ENCODE peak calls at places on chromosomes 1 and 21, in eight cellular contexts. L is ovary, S is A549, P is transverse colon, R is GM12878, W is SK-N-SH, E is tibial nerve, T is K562. F is an unnamed sample.

GRCh38 chr1:23402286-23403037 is 22.1 kb downstream of the TCEA3 start:
- DNase-seq in W (no peak), R (no peak), S (no peak), L (no peak), E (no peak), T (no peak), P (peak), F (no peak)

GRCh38 chr1:7174561-7174960 is 389.3 kb downstream of the CAMTA1 start:
- DNase-seq in R (no peak), W (no peak), P (no peak), E (no peak), T (no peak), S (no peak), L (no peak), F (no peak)

GRCh38 chr1:45892068-45892785 is 88.8 kb downstream of the MAST2 start:
- DNase-seq in R (no peak), P (no peak), W (no peak), E (peak), S (peak), L (no peak), T (no peak), F (no peak)

GRCh38 chr1:92784051-92784638 is 763 bp downstream of the EVI5 start:
- DNase-seq in R (peak), E (peak), T (peak), P (peak), S (peak), W (no peak), L (peak), F (peak)

GRCh38 chr1:232509570-232509969 is 120.4 kb downstream of the SIPA1L2 start:
- DNase-seq in E (no peak), L (no peak), W (no peak), P (no peak), S (peak), T (no peak), R (no peak), F (no peak)

GRCh38 chr1:235852887-235853286 is 13.8 kb downstream of the LYST start:
- DNase-seq in R (no peak), P (no peak), T (no peak), W (no peak), L (no peak), E (no peak), S (no peak), F (no peak)

GRCh38 chr21:28674807-28675206 is 317.9 kb downstream of the LTN1 start:
- DNase-seq in T (no peak), L (no peak), E (no peak), P (no peak), R (no peak), S (no peak), W (no peak), F (no peak)

GRCh38 chr1:198647055-198647454 is 8.2 kb downstream of the PTPRC start:
- DNase-seq in R (no peak), E (no peak), L (no peak), S (no peak), W (no peak), P (no peak), T (no peak), F (no peak)

GRCh38 chr1:54464477-54465146 is 58.4 kb upstream of the SSBP3 start:
- DNase-seq in S (no peak), W (peak), E (no peak), T (peak), L (no peak), R (no peak), P (no peak), F (no peak)

GRCh38 chr1:97668945-97669344 is 251.9 kb downstream of the DPYD start:
- DNase-seq in W (peak), S (peak), L (no peak), R (no peak), P (no peak), E (no peak), T (no peak), F (no peak)

GRCh38 chr1:184387871-184388670 is 1.2 kb downstream of the C1orf21 start:
- DNase-seq in S (peak), W (peak), L (peak), E (peak), T (no peak), R (no peak), P (peak), F (peak)

GRCh38 chr1:175338447-175339135 is 146.0 kb upstream of the KIAA0040 start:
- DNase-seq in L (no peak), R (no peak), W (peak), S (peak), E (no peak), T (peak), P (peak), F (no peak)

GRCh38 chr1:48603222-48603621 is 131.2 kb upstream of the SPATA6 start:
- DNase-seq in L (no peak), R (no peak), T (no peak), E (no peak), W (no peak), S (no peak), P (no peak), F (no peak)

GRCh38 chr1:171160181-171160580 is 24.9 kb upstream of the FMO2 start:
- DNase-seq in T (no peak), R (peak), W (no peak), P (no peak), L (no peak), E (no peak), S (no peak), F (no peak)

GRCh38 chr1:65372557-65372956 is 47.9 kb upstream of the LEPR start:
- DNase-seq in P (no peak), E (no peak), S (no peak), R (no peak), T (peak), W (no peak), L (no peak), F (no peak)

GRCh38 chr1:66685670-66686069 is 66.6 kb upstream of the DYNLT5 start:
- DNase-seq in T (no peak), R (no peak), L (no peak), S (no peak), W (no peak), E (no peak), P (no peak), F (no peak)

GRCh38 chr1:215911406-215911968 is 344.4 kb downstream of the KCTD3 start:
- DNase-seq in L (no peak), T (no peak), E (no peak), W (no peak), S (peak), P (no peak), R (no peak), F (no peak)

GRCh38 chr1:17438176-17438976 is 1.1 kb downstream of the RCC2 start:
- DNase-seq in T (peak), E (peak), L (peak), P (peak), W (peak), R (no peak), S (peak), F (peak)

GRCh38 chr1:176119549-176119948 is 87.5 kb downstream of the COP1 start:
- DNase-seq in P (no peak), T (peak), R (no peak), L (no peak), E (no peak), S (peak), W (no peak), F (no peak)

GRCh38 chr21:38323721-38324591 is 67.2 kb downstream of the KCNJ15 start:
- DNase-seq in S (peak), T (no peak), E (no peak), P (no peak), L (no peak), W (no peak), R (no peak), F (no peak)

GRCh38 chr1:68955424-68955823 is 458.5 kb upstream of the DEPDC1 start:
- DNase-seq in R (no peak), P (no peak), L (no peak), T (no peak), E (no peak), S (no peak), W (no peak), F (no peak)

GRCh38 chr1:18666317-18666920 is 35.8 kb downstream of the PAX7 start:
- DNase-seq in W (no peak), R (no peak), T (no peak), E (no peak), P (peak), L (no peak), S (no peak), F (peak)

GRCh38 chr1:181504294-181505115 is 21.2 kb downstream of the CACNA1E start:
- DNase-seq in T (peak), R (peak), S (peak), W (no peak), E (no peak), P (no peak), L (no peak), F (no peak)

DNA sequence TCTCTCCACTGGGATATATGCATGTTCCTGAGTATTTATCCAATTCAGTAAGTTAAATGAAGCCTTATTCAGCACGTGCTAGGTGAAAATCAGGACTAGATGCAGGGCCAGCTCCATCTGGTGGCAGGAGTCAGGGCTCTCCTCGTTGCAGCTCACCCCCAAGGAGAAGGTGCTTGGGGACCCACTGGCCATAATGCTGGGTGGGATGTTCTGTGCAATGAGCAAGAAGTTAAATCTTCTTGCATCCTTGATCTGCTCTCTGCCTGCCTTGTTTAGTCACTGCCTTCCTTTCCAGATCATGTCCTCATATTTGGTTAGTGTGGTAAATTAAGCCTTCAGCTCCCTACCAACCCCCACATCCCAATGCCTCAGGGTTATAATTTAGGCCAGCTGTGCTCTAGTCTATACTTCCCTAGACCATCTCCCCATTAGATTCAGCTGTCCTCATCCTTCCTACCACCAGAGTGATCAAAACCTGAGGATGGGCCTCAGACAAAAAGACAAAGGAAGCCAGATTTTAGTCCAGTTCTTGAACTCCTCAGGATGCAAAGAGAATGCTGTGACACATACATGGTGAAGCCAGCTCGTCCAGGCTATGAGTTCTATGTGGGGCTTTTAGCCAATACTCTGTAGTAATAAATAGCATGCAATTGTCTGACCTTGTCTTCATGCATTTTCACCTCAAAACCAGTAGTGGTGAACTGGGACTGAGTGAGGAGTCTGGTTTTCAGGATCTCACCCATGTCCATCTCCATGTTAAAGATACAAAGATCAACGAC is 55.9 kb downstream of the SEC16B start:
- DNase-seq in T (no peak), P (peak), E (peak), R (no peak), S (peak), L (no peak), W (peak), F (peak)
- TF ChIP-seq CTCF in T (no peak), P (peak), E (peak), R (peak), S (peak), L (no peak), W (peak), F (no peak)

GRCh38 chr1:234488954-234489691 is 10.1 kb upstream of the TARBP1 start:
- DNase-seq in T (no peak), E (no peak), S (no peak), L (no peak), R (no peak), W (no peak), P (no peak), F (no peak)
- H3K4me3 ChIP-seq in T (no peak), E (no peak), S (no peak), L (no peak), R (peak), W (no peak), P (no peak), F (no peak)

GRCh38 chr1:58035523-58035922 is 511.0 kb downstream of the OMA1 start:
- DNase-seq in L (no peak), T (peak), R (no peak), W (peak), P (no peak), S (peak), E (no peak), F (no peak)
- TF ChIP-seq EP300 in L (no peak), T (no peak), R (no peak), W (no peak), P (no peak), S (no peak), E (no peak), F (no peak)

DNA sequence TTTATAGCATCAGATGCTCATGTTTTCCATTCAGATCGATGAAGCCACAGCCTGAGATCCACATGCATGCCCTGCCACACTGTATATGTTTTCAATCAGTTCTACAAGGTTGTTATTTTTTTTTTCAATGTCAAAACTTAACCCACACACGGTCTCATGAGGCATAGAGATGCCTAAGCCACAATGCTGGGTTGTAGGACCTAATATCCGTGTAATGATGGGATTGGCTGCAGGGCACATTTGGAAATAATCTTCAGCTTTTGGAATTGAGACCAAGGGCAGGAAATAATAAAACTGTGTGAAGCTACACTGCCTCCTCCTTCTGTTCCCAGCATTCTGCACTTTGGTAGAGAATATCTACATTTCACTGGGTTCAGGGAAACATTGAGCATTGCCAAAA is 176.5 kb downstream of the LYPLAL1 start:
- DNase-seq in L (no peak), W (no peak), T (no peak), R (no peak), S (no peak), P (no peak), E (no peak), F (no peak)
- TF ChIP-seq CTCF in L (no peak), W (no peak), T (no peak), R (no peak), S (no peak), P (no peak), E (no peak), F (no peak)

DNA sequence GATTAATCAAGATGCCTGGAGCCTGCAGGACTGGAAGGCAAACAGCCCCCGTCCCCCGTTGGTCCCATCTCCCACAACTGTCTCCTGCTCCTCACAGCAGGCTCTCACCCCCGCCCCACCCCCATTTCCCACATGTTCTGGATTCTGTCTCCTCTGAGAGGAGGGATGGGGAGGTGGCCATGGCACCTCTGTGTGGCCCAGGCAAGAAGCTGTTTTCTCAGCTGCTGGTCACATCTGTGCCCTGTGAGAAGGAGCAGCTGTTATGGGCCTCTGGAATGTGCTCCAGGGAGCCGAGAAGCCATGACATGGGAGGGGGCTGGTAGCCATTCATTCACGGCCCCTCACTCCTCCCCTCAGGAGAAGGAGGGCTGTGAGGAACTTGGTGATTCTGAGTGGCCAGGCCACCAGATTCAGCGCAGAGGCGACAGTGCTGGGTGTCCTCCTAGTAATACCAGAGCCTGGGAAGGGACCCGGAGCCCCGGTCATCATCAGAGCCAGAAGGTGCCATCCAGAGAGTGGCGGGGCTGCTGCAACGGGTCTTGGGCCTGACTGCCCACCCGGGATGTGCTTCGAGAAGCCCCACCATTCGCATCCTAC is 1.4 kb downstream of the NES start:
- DNase-seq in L (no peak), E (no peak), T (no peak), R (no peak), S (no peak), W (peak), P (no peak), F (no peak)
- H3K4me3 ChIP-seq in L (peak), E (peak), T (no peak), R (no peak), S (no peak), W (peak), P (peak), F (peak)

DNA sequence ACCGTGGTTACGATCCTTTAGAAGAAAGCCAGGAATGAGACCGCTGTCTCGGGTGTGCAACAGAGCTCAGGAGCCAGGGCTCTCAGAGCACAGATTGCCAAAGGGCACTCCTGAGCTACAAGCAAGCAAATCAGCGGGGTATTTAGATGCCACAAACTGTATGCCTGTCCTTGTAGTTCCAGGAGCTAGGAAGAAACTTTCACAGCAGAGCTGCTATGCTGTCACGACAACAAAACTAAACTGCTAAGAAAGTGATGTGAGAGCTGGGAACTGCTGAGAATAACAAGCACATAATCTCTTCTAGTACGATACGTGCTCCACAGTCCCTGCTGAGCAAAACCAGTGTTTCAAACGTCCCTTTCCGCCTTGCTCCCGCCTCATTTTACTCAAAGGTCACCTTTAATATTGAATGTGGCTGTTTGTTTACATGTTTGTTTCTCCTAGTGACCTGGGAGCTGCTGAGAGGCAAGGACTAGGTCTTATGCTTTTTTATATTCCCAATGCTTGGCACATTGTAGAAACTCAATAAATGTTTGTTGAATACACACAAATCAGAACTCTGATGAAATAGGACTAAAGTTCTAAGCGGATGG is 14.7 kb downstream of the GREM2 start:
- DNase-seq in P (no peak), E (no peak), T (no peak), W (no peak), S (peak), R (no peak), L (no peak), F (no peak)
- TF ChIP-seq EP300 in P (no peak), E (no peak), T (no peak), W (no peak), S (no peak), R (no peak), L (no peak), F (no peak)

GRCh38 chr1:24948072-24948827 is 18.2 kb upstream of the RUNX3 start:
- DNase-seq in L (no peak), P (no peak), R (no peak), T (no peak), E (no peak), W (no peak), S (no peak), F (no peak)
- TF ChIP-seq CTCF in L (no peak), P (no peak), R (peak), T (no peak), E (no peak), W (no peak), S (no peak), F (no peak)

GRCh38 chr21:42923553-42924432 is 1.6 kb downstream of the ERVH48-1 start:
- DNase-seq in E (peak), R (peak), L (peak), P (peak), W (peak), T (peak), S (peak), F (peak)
- H3K4me3 ChIP-seq in E (peak), R (peak), L (no peak), P (no peak), W (no peak), T (no peak), S (no peak), F (no peak)

GRCh38 chr1:151311589-151312331 is 15.5 kb downstream of the PI4KB start:
- DNase-seq in E (peak), P (peak), R (no peak), S (peak), W (peak), T (peak), L (peak), F (peak)

GRCh38 chr1:151315565-151316235 is 11.5 kb downstream of the PI4KB start:
- DNase-seq in T (no peak), S (no peak), E (no peak), P (no peak), W (no peak), R (no peak), L (no peak), F (no peak)

GRCh38 chr1:151313501-151313900 is 13.7 kb downstream of the PI4KB start:
- DNase-seq in P (no peak), E (no peak), S (no peak), L (no peak), W (no peak), T (no peak), R (no peak), F (no peak)

GRCh38 chr1:151312439-151313225 is 14.6 kb downstream of the PI4KB start:
- DNase-seq in R (no peak), W (no peak), L (no peak), P (no peak), E (no peak), T (no peak), S (no peak), F (no peak)

GRCh38 chr1:151314137-151314875 is 12.9 kb downstream of the PI4KB start:
- DNase-seq in P (peak), R (no peak), W (no peak), L (peak), S (no peak), E (peak), T (no peak), F (peak)
- TF ChIP-seq EP300 in P (no peak), R (no peak), W (no peak), L (no peak), S (no peak), E (peak), T (no peak), F (no peak)

F was measured in stomach.